ENCODE peak calls at places on chromosomes 1 and 21, in four cellular contexts. H, R, M and O are unnamed samples.

GRCh38 chr1:43206721-43207228 is 34.6 kb downstream of the CFAP57 start:
- DNase-seq in R (no peak), M (peak; percentile 60), H (no peak), O (peak; percentile 29)

GRCh38 chr1:2611034-2611501 is 21.7 kb downstream of the MMEL1 start:
- DNase-seq in H (peak; percentile 13), R (no peak), M (peak; percentile 73), O (no peak)

GRCh38 chr1:39261712-39262221 is 57.3 kb downstream of the MACF1 start:
- DNase-seq in R (no peak), M (no peak), H (no peak), O (no peak)

GRCh38 chr1:168476588-168477379 is 67.0 kb downstream of the XCL2 start:
- DNase-seq in R (no peak), H (no peak), M (no peak), O (no peak)

GRCh38 chr1:30682396-30683275 is 40.7 kb downstream of the MATN1 start:
- DNase-seq in H (no peak), R (no peak), M (no peak), O (no peak)

GRCh38 chr1:69947837-69948236 is 257.5 kb downstream of the LRRC40 start:
- DNase-seq in R (no peak), M (no peak), H (no peak), O (no peak)

GRCh38 chr1:25562101-25562927 is 18.9 kb downstream of the LDLRAP1 start:
- DNase-seq in R (peak; percentile 66), M (no peak), H (peak; percentile 62), O (no peak)

GRCh38 chr1:22053861-22054770 is 1.6 kb downstream of the CDC42 start:
- DNase-seq in M (no peak), R (no peak), H (no peak), O (no peak)

GRCh38 chr1:82778612-82779011 is 977.9 kb downstream of the ADGRL2 start:
- DNase-seq in M (peak; percentile 24), H (no peak), R (no peak), O (no peak)

GRCh38 chr1:2828586-2829250 is 27.2 kb upstream of the TTC34 start:
- DNase-seq in M (no peak), R (no peak), H (no peak), O (no peak)

GRCh38 chr1:26358411-26359384 is 4.8 kb upstream of the CRYBG2 start:
- DNase-seq in H (no peak), M (no peak), R (peak; percentile 70), O (no peak)

GRCh38 chr1:218374401-218374848 is 29.3 kb downstream of the TGFB2 start:
- DNase-seq in H (no peak), R (no peak), M (no peak), O (no peak)

GRCh38 chr1:79945391-79945790 is 938.9 kb upstream of the ADGRL4 start:
- DNase-seq in H (no peak), R (no peak), M (no peak), O (no peak)

GRCh38 chr1:179478370-179478769 is 97.4 kb downstream of the NPHS2 start:
- DNase-seq in M (no peak), R (no peak), H (no peak), O (no peak)

GRCh38 chr1:219837274-219837993 is 90.9 kb downstream of the SLC30A10 start:
- DNase-seq in M (no peak), R (no peak), H (peak; percentile 8), O (no peak)

GRCh38 chr1:237851209-237851845 is 39.4 kb downstream of the ZP4 start:
- DNase-seq in M (peak; percentile 81), H (no peak), R (no peak), O (no peak)

GRCh38 chr1:193537266-193538003 is 351.0 kb upstream of the B3GALT2 start:
- DNase-seq in R (peak; percentile 24), M (no peak), H (peak; percentile 47), O (no peak)

GRCh38 chr1:67843335-67843734 is 10.1 kb upstream of the GNG12 start:
- DNase-seq in M (no peak), H (no peak), R (no peak), O (no peak)

GRCh38 chr1:47527653-47528272 is 89.9 kb downstream of the FOXD2 start:
- DNase-seq in M (peak; percentile 74), R (no peak), H (no peak), O (no peak)

GRCh38 chr1:165442053-165442452 is 2.9 kb downstream of the RXRG start:
- DNase-seq in H (no peak), R (no peak), M (no peak), O (no peak)

GRCh38 chr1:97814121-97814520 is 106.7 kb downstream of the DPYD start:
- DNase-seq in M (no peak), R (no peak), H (no peak), O (no peak)

GRCh38 chr1:157124855-157125254 is 13.3 kb downstream of the ETV3 start:
- DNase-seq in M (no peak), R (no peak), H (no peak), O (no peak)

GRCh38 chr1:94304553-94304952 is 67.2 kb upstream of the ARHGAP29 start:
- DNase-seq in H (no peak), M (no peak), R (no peak), O (no peak)

GRCh38 chr1:11997081-11997851 is 17.0 kb downstream of the MFN2 start:
- DNase-seq in M (no peak), H (no peak), R (no peak), O (no peak)

GRCh38 chr1:30968220-30968971 is 59.8 kb upstream of the SDC3 start:
- DNase-seq in H (no peak), R (no peak), M (no peak), O (no peak)

GRCh38 chr1:89657886-89658285 is 25.0 kb downstream of the LRRC8C start:
- DNase-seq in M (no peak), H (peak; percentile 56), R (no peak), O (no peak)

GRCh38 chr1:241703001-241703400 is 50.9 kb downstream of the WDR64 start:
- DNase-seq in H (no peak), R (no peak), M (no peak), O (no peak)

GRCh38 chr1:52927219-52928082 is at the start of gene SCP2:
- DNase-seq in R (peak; percentile 67), M (peak; percentile 80), H (peak; percentile 79), O (peak; percentile 88)

GRCh38 chr1:29708381-29708780 is 472.1 kb downstream of the PTPRU start:
- DNase-seq in M (no peak), R (no peak), H (no peak), O (no peak)

GRCh38 chr1:1462318-1462966 is 9.1 kb upstream of the ATAD3B start:
- DNase-seq in H (peak; percentile 45), R (no peak), M (no peak), O (peak; percentile 32)

GRCh38 chr1:201536542-201536941 is 2.4 kb upstream of the NAV1 start:
- DNase-seq in M (no peak), R (no peak), H (no peak), O (peak; percentile 39)

GRCh38 chr1:47175227-47175934 is 14.5 kb downstream of the PDZK1IP1 start:
- DNase-seq in M (peak; percentile 72), R (no peak), H (no peak), O (no peak)

GRCh38 chr21:44533121-44533890 is 6.7 kb downstream of the KRTAP10-1 start:
- DNase-seq in H (no peak), R (no peak), M (no peak), O (no peak)

GRCh38 chr21:32413697-32414578 is 1.4 kb downstream of the EVA1C start:
- DNase-seq in M (no peak), R (no peak), H (no peak), O (no peak)

GRCh38 chr21:25518491-25518911 is 88.8 kb downstream of the MRPL39 start:
- DNase-seq in R (no peak), M (peak; percentile 30), H (no peak), O (no peak)

GRCh38 chr21:42525228-42525604 is 11.6 kb downstream of the SLC37A1 start:
- DNase-seq in M (no peak), H (no peak), R (no peak), O (no peak)

GRCh38 chr1:85289848-85290335 is 13.5 kb upstream of the BCL10 start:
- DNase-seq in R (no peak), H (no peak), M (no peak), O (no peak)

GRCh38 chr1:24925082-24925779 is 4.8 kb downstream of the RUNX3 start:
- DNase-seq in R (peak; percentile 86), M (no peak), H (peak; percentile 67), O (no peak)

GRCh38 chr1:109876617-109877319 is 33.9 kb upstream of the CSF1 start:
- DNase-seq in M (no peak), R (no peak), H (no peak), O (no peak)